ENCODE peak calls at places on chromosomes 13 and 19, in ten cellular contexts. Z, P, B, D, E, F, M, O, T and C are unnamed samples.

GRCh38 chr13:113763254-113763653 is 4.2 kb downstream of the TMEM255B start:
- DNase-seq in T (no peak), P (peak), Z (no peak), D (no peak), O (no peak), M (no peak), F (no peak), E (no peak), B (no peak), C (no peak)

GRCh38 chr13:91058066-91058465 is 289.4 kb upstream of the MIR17HG start:
- DNase-seq in F (no peak), T (peak), P (no peak), B (no peak), M (no peak), O (no peak), Z (no peak), D (no peak), E (no peak), C (peak)

GRCh38 chr13:91133941-91134772 is 213.3 kb upstream of the MIR17HG start:
- DNase-seq in Z (peak), D (peak), E (peak), P (no peak), O (peak), F (peak), M (peak), T (peak), B (peak), C (peak)

GRCh38 chr13:73851104-73851503 is 283.1 kb downstream of the KLF12 start:
- DNase-seq in T (peak), D (no peak), O (no peak), Z (no peak), B (no peak), E (no peak), M (no peak), P (no peak), F (no peak), C (no peak)

GRCh38 chr19:10858204-10858828 is 10.1 kb downstream of the C19orf38 start:
- DNase-seq in B (no peak), F (no peak), Z (peak), P (no peak), T (peak), D (peak), M (no peak), O (no peak), E (no peak), C (peak)

GRCh38 chr13:69213331-69213850 is 894.2 kb upstream of the ATXN8OS start:
- DNase-seq in M (no peak), F (no peak), O (no peak), Z (no peak), B (no peak), D (no peak), E (no peak), T (no peak), P (no peak), C (no peak)

GRCh38 chr19:3556978-3557460 is 367 bp downstream of the MFSD12 start:
- DNase-seq in D (peak), Z (peak), F (peak), T (no peak), O (no peak), E (peak), M (no peak), P (peak), B (peak), C (peak)

GRCh38 chr13:111325941-111326620 is 5.6 kb downstream of the TEX29 start:
- DNase-seq in D (no peak), T (no peak), M (no peak), E (no peak), O (no peak), B (no peak), F (no peak), Z (no peak), P (peak), C (no peak)

GRCh38 chr19:54871713-54872112 is 2.3 kb upstream of the FCAR start:
- DNase-seq in O (no peak), P (no peak), B (no peak), Z (no peak), F (no peak), D (no peak), T (no peak), E (no peak), M (no peak), C (no peak)

GRCh38 chr19:16320987-16321386 is 3.6 kb upstream of the KLF2 start:
- DNase-seq in F (no peak), Z (no peak), E (no peak), B (no peak), O (no peak), T (no peak), P (no peak), M (no peak), D (no peak), C (no peak)

GRCh38 chr13:113544071-113544891 is 40.3 kb upstream of the TFDP1 start:
- DNase-seq in P (peak), Z (peak), M (no peak), T (no peak), D (no peak), F (no peak), E (no peak), O (no peak), B (no peak), C (no peak)

GRCh38 chr13:42968906-42969305 is 23.1 kb downstream of the EPSTI1 start:
- DNase-seq in M (no peak), B (no peak), F (peak), P (no peak), T (no peak), E (no peak), D (no peak), O (no peak), Z (no peak), C (no peak)

GRCh38 chr13:60043262-60043661 is 120.5 kb downstream of the DIAPH3 start:
- DNase-seq in Z (no peak), O (no peak), F (no peak), T (peak), E (no peak), M (peak), P (no peak), B (no peak), D (no peak), C (no peak)

GRCh38 chr13:50989476-50989875 is 79.9 kb downstream of the RNASEH2B start:
- DNase-seq in B (no peak), Z (peak), P (no peak), T (peak), M (no peak), F (no peak), E (no peak), D (peak), O (peak), C (peak)

GRCh38 chr13:23701646-23702045 is 131.4 kb downstream of the TNFRSF19 start:
- DNase-seq in M (peak), T (peak), E (no peak), P (no peak), Z (no peak), D (no peak), F (no peak), O (peak), B (no peak), C (no peak)

GRCh38 chr13:60627071-60627686 is 230.2 kb downstream of the TDRD3 start:
- DNase-seq in E (no peak), B (peak), F (peak), M (peak), D (peak), Z (peak), O (peak), P (no peak), T (peak), C (peak)

GRCh38 chr13:40316301-40316700 is 350.1 kb downstream of the FOXO1 start:
- DNase-seq in F (no peak), E (peak), M (no peak), P (no peak), O (no peak), Z (no peak), D (no peak), T (no peak), B (no peak), C (no peak)

GRCh38 chr19:58392945-58393724 is 2.3 kb upstream of the RNF225 start:
- DNase-seq in T (no peak), O (no peak), D (no peak), Z (no peak), P (no peak), E (no peak), M (no peak), F (no peak), B (no peak), C (no peak)

GRCh38 chr19:19571387-19571786 is 33.3 kb downstream of the CILP2 start:
- DNase-seq in D (no peak), F (no peak), Z (no peak), M (no peak), O (no peak), B (no peak), P (no peak), E (no peak), T (no peak), C (no peak)

GRCh38 chr19:32220951-32221350 is 124.5 kb upstream of the ZNF507 start:
- DNase-seq in D (no peak), O (no peak), F (no peak), B (no peak), Z (no peak), P (no peak), E (no peak), T (no peak), M (no peak), C (no peak)

GRCh38 chr19:16098821-16099220 is 12.9 kb upstream of the RAB8A start:
- DNase-seq in T (peak), E (no peak), M (no peak), F (no peak), O (no peak), B (no peak), D (no peak), P (no peak), Z (no peak), C (no peak)

GRCh38 chr19:41328157-41328817 is 18.3 kb downstream of the CCDC97 start:
- DNase-seq in M (no peak), O (no peak), T (peak), Z (peak), D (peak), P (peak), B (no peak), E (no peak), F (no peak), C (no peak)

GRCh38 chr19:8571006-8571411 is 6.2 kb downstream of the MYO1F start:
- DNase-seq in Z (no peak), T (peak), O (no peak), P (peak), B (peak), D (no peak), E (no peak), M (peak), F (peak), C (no peak)

GRCh38 chr13:32021785-32022184 is 9.8 kb upstream of the FRY start:
- DNase-seq in P (no peak), T (no peak), M (peak), D (no peak), Z (no peak), F (no peak), O (no peak), E (no peak), B (no peak), C (no peak)

GRCh38 chr13:84131249-84131648 is 249.0 kb upstream of the SLITRK1 start:
- DNase-seq in F (no peak), O (no peak), D (no peak), P (no peak), M (no peak), B (no peak), T (no peak), Z (no peak), E (no peak), C (no peak)

GRCh38 chr13:52348081-52348480 is 57.9 kb downstream of the THSD1 start:
- DNase-seq in D (peak), B (peak), F (no peak), T (peak), P (no peak), E (no peak), Z (no peak), M (peak), O (no peak), C (peak)

DNA sequence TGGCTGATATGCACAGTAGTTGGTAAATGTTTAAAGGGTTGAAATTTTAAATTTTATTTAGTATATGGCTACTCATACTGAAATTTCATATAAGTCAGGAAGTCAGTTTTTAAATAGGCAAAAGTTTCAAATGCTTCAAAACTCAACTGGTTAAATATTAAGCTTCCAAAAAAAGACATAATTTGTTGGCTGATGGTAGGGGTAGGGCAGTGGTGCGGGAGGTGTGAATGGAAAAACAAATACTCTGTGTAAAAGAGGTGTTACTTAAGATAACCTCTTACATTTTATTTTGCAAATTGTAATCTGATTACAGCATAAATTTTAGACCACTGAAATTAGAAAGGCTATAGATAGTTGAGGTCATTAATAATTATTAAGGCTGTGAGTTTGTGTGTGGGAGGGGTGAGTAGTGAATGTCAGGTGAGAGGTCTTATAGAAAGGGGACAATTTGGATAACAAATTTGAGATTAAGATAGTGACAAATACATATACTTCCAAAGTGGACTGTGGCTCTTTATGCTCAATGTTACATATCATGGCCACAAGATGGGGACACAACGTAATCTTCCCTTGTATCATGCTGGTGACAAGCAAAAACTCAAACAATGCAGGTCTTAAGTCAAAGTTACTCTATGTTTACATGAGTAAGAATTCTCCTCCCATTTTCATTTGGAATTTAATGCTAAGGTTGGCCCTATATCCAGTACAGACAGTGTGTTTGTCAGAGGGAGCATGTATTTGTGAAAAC is 36.6 kb upstream of the OXGR1 start:
- DNase-seq in D (peak), O (no peak), B (peak), M (peak), E (no peak), Z (peak), P (no peak), F (no peak), T (peak), C (no peak)
- TF ChIP-seq CTCF in D (peak), O (no peak), B (peak), M (peak), E (peak), Z (peak), P (no peak), F (no peak), T (peak), C (peak)

DNA sequence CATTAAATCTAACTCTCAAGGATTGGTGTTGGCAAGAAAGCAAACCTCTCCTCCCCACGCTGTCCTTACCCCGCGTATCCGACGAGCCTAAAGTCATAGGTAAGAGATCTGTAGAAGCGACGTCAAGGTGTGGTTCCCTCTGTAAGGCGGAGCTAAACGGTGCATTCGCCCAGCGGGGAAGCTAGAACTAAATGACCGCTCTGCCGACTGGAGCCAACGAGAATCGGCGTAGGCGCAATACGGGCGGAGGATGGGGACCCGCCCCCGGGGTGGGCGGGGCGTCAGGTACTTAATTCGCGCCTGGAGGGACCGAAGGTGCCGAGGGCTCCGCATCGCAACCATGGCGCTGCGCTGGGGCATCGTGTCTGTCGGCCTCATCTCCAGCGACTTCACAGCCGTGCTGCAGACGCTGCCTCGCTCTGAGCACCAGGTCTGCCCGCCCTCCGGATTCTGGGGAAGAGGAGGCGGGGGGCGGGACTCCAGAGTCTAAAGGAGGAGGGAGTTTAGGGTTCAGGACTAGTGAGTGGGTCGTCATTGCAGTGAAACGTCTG is at the start of gene DHDH:
- DNase-seq in Z (peak), E (peak), M (no peak), D (peak), O (no peak), B (peak), T (peak), P (peak), F (peak), C (peak)
- TF ChIP-seq CTCF in Z (no peak), E (no peak), M (no peak), D (no peak), O (no peak), B (no peak), T (no peak), P (no peak), F (no peak), C (no peak)

GRCh38 chr13:30038884-30039283 is 188.5 kb upstream of the UBL3 start:
- DNase-seq in B (peak), P (no peak), F (no peak), O (no peak), E (no peak), T (peak), D (no peak), Z (no peak), M (peak), C (no peak)
- TF ChIP-seq CTCF in B (peak), P (no peak), F (no peak), O (no peak), E (no peak), T (no peak), D (no peak), Z (no peak), M (peak), C (no peak)

DNA sequence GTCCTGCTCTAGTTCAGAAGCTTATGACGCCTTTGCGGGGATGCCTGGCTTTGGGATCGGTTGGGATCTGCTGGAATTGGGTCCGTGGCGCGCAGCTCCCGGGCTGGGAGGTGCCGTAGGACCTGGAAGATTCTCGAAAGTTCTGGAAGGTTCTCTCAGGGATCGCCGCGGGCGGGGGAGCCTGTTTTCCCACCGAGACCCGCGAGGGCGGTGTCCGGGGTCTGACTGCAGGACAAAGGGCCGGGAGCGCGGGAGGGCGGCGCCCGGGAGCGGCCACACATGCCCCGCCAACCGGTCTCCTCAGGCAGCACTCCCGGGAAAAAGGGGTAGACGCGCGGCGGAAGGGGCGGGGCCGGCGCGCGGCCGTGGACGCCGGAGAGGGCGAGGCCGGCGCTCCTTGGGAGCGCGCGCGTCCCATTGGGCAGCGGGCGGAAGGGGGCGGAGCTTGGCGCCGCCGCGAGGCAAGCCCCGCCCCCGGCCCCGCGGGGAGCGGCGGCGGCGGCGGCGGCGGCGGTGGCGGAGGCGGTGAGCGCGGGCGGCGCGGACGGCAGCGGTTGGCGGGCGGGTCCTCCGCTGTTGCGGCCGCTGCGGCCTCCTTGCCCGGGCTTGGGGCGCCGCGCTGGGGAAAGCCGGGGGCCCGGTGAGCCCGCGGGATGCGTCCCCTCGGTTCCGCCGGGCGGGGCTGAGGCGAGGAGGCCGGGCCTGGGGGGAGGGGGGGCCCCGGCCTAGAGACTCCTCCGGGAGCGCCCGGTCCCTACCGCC is 29.0 kb upstream of the NDUFS7 start:
- DNase-seq in F (peak), P (peak), Z (peak), T (peak), M (peak), B (peak), D (peak), O (peak), E (peak), C (peak)
- TF ChIP-seq CTCF in F (no peak), P (no peak), Z (no peak), T (no peak), M (peak), B (no peak), D (no peak), O (peak), E (peak), C (no peak)

DNA sequence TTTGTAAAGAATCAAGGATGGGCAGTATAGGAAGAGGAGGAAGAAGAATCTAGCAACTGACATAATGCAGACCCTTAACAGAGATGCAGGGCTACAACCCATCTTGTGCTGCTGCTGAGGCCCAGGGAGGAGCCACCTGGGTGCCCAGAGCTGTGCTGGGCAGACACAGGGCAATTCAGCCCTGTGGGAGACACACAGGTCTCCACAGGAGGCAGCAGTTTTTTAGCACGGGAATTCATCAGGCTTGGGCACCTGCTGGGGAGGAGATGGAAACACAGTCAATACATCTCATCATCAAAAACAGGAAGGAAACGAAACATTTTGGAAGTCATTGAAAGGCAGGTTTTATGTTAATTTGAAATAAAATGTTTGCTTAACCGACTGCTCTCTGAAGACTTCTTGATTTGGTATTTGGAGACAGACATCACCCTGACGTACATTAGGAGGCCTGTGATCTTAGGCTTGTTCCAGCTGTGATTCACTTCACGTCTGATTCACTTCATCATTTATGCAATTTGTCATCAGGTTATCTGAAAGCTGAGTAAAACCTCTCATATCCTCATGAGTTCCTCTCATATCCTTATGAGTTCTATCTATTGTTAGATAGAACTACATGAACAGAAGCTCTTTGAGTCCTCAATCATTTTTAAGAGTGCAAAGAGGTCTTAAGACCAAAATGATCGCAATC is 77.4 kb downstream of the CYSLTR2 start:
- DNase-seq in M (peak), O (no peak), B (no peak), F (no peak), E (no peak), Z (no peak), T (peak), D (peak), P (no peak), C (no peak)
- TF ChIP-seq CTCF in M (no peak), O (no peak), B (no peak), F (no peak), E (peak), Z (no peak), T (peak), D (no peak), P (no peak), C (no peak)

DNA sequence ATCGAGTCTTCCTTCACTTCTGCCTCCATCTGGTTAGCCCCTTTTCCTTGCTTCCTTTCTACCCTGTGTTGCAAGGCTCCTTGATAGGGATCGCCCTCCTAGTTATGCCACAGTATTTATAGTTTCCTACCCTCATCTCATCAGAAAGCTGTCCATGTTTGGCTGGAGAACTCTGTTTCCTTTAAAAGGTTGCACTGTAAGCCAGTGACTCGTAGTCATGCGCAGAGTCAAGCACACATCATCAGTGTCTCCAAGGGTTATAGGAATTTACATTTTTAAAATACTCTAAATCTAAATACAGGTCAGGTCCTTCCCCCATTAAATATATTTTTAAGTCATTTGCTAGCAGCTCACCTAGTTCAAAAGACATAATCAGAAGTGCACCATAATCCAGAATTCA is 81.2 kb downstream of the GPR12 start:
- DNase-seq in P (no peak), T (peak), E (no peak), D (no peak), M (peak), F (no peak), B (peak), Z (no peak), O (no peak), C (no peak)
- TF ChIP-seq CTCF in P (no peak), T (no peak), E (no peak), D (no peak), M (no peak), F (no peak), B (no peak), Z (no peak), O (no peak), C (no peak)